ENCODE peak calls at places on chromosomes 4 and X, in eight cellular contexts. W is pancreas; G is activated CD8-positive, alpha-beta memory T cell treated with anti-CD3 and anti-CD28 coated beads, Interleukin-2, amount 50 U/mL, for 48 hours; I is sciatic nerve; S is GM12865; B is choroid plexus epithelial cell; E is astrocyte of the cerebellum; V is frontal cortex. A is an unnamed sample.

GRCh38 chr4:14897217-14897616 is 105.1 kb upstream of the CPEB2 start:
- DNase-seq in E (no peak), S (no peak), B (peak; percentile 8), W (no peak), G (no peak), I (no peak), V (no peak), A (no peak)

GRCh38 chrX:136031626-136032025 is 46.4 kb downstream of the SLC9A6 start:
- DNase-seq in E (no peak), W (no peak), G (no peak), B (no peak), I (no peak), S (no peak), V (no peak), A (no peak)

GRCh38 chrX:77427586-77427985 is 19.6 kb upstream of the FGF16 start:
- DNase-seq in S (no peak), I (no peak), V (no peak), W (no peak), E (no peak), B (no peak), G (no peak), A (no peak)

GRCh38 chrX:136185409-136186022 is 38.2 kb downstream of the FHL1 start:
- DNase-seq in S (no peak), I (no peak), E (no peak), V (no peak), G (no peak), B (peak; percentile 49), W (no peak), A (no peak)

GRCh38 chr4:54475546-54475945 is 182.2 kb upstream of the KIT start:
- DNase-seq in G (no peak), S (no peak), E (no peak), W (no peak), B (no peak), I (no peak), V (no peak), A (no peak)

GRCh38 chr4:24778427-24779225 is 16.7 kb upstream of the SOD3 start:
- DNase-seq in W (no peak), I (peak; percentile 67), E (peak; percentile 94), V (no peak), S (no peak), B (peak; percentile 97), G (no peak), A (peak; percentile 34)

GRCh38 chrX:6203462-6204215 is 25.0 kb downstream of the NLGN4X start:
- DNase-seq in S (peak; percentile 36), G (no peak), V (no peak), I (no peak), E (no peak), B (no peak), W (no peak), A (no peak)

GRCh38 chr4:129598582-129598981 is 502.6 kb downstream of the C4orf33 start:
- DNase-seq in W (no peak), G (no peak), S (no peak), B (peak; percentile 7), E (no peak), V (no peak), I (no peak), A (no peak)

GRCh38 chrX:48942895-48943294 is 14.5 kb downstream of the OTUD5 start:
- DNase-seq in I (no peak), G (no peak), E (no peak), S (no peak), B (no peak), V (no peak), W (no peak), A (no peak)

GRCh38 chr4:62482355-62482754 is 1282.2 kb downstream of the ADGRL3 start:
- DNase-seq in E (no peak), W (no peak), V (no peak), S (no peak), I (no peak), B (no peak), G (no peak), A (no peak)

GRCh38 chr4:627751-628150 is 2.4 kb downstream of the PDE6B start:
- DNase-seq in E (no peak), S (no peak), B (no peak), V (no peak), I (no peak), G (no peak), W (no peak), A (no peak)

GRCh38 chrX:74343970-74344622 is 40.1 kb downstream of the ZCCHC13 start:
- DNase-seq in B (peak; percentile 98), I (no peak), G (no peak), S (peak; percentile 75), W (peak; percentile 36), E (peak; percentile 86), V (no peak), A (no peak)

GRCh38 chrX:137567474-137568232 is 1.7 kb downstream of the ZIC3 start:
- DNase-seq in B (no peak), G (no peak), S (no peak), E (no peak), W (no peak), V (no peak), I (no peak), A (no peak)

GRCh38 chr4:3523146-3523627 is 9.0 kb downstream of the LRPAP1 start:
- DNase-seq in E (no peak), W (peak; percentile 11), B (no peak), I (peak; percentile 47), G (no peak), V (no peak), S (no peak), A (no peak)

GRCh38 chrX:118974908-118975671 is 672 bp downstream of the LONRF3 start:
- DNase-seq in S (peak; percentile 19), G (peak; percentile 63), E (no peak), B (no peak), I (peak; percentile 63), V (no peak), W (peak; percentile 45), A (no peak)

GRCh38 chr4:139972305-139972704 is 181.7 kb downstream of the MAML3 start:
- DNase-seq in B (no peak), S (peak; percentile 14), E (no peak), G (no peak), I (no peak), W (no peak), V (no peak), A (no peak)

GRCh38 chrX:3256868-3257267 is 89.6 kb downstream of the MXRA5 start:
- DNase-seq in I (no peak), B (no peak), W (no peak), E (no peak), V (no peak), S (no peak), G (no peak), A (no peak)

A was measured in osteocyte.